ENCODE peak calls at places on chromosomes 7 and 10, in eight cellular contexts. H is fibroblast of lung, V is mucosa of gallbladder, J is dermis microvascular lymphatic vessel endothelial cell, G is NCI-H1694, K is Right ventricle myocardium superior, W is kidney, S is epithelial cell of esophagus. B is an unnamed sample.

GRCh38 chr7:77910124-77910523 is 111.6 kb downstream of the PHTF2 start:
- DNase-seq in H (no peak), V (no peak), J (no peak), G (no peak), K (no peak), W (no peak), S (no peak), B (no peak)

GRCh38 chr10:99661370-99661749 is 2.1 kb downstream of the ENTPD7 start:
- DNase-seq in H (peak; percentile 57), V (no peak), J (peak; percentile 81), G (no peak), K (no peak), W (no peak), S (peak; percentile 97), B (no peak)

GRCh38 chr10:62384447-62385081 is 10.4 kb downstream of the ZNF365 start:
- DNase-seq in H (no peak), V (no peak), J (no peak), G (no peak), K (no peak), W (no peak), S (peak; percentile 54), B (no peak)

GRCh38 chr7:154953006-154953684 is 49.8 kb downstream of the PAXIP1 start:
- DNase-seq in H (peak; percentile 54), V (peak; percentile 43), J (peak; percentile 75), G (no peak), K (peak; percentile 71), W (no peak), S (peak; percentile 63), B (no peak)

GRCh38 chr10:127577878-127578627 is 28.9 kb downstream of the NPS start:
- DNase-seq in H (no peak), V (no peak), J (no peak), G (no peak), K (no peak), W (no peak), S (no peak), B (no peak)

GRCh38 chr10:61097026-61097425 is 153.0 kb upstream of the RHOBTB1 start:
- DNase-seq in H (no peak), V (no peak), J (no peak), G (no peak), K (no peak), W (no peak), S (no peak), B (no peak)

GRCh38 chr7:137771679-137772078 is 75.1 kb downstream of the DGKI start:
- DNase-seq in H (peak; percentile 28), V (no peak), J (no peak), G (no peak), K (no peak), W (no peak), S (no peak), B (no peak)

GRCh38 chr10:102342958-102343357 is 52.5 kb upstream of the NFKB2 start:
- DNase-seq in H (peak; percentile 56), V (no peak), J (peak; percentile 72), G (no peak), K (no peak), W (no peak), S (peak; percentile 85), B (no peak)

GRCh38 chr7:132243463-132243862 is 332.8 kb downstream of the PLXNA4 start:
- DNase-seq in H (peak; percentile 29), V (no peak), J (no peak), G (no peak), K (no peak), W (no peak), S (no peak), B (no peak)

GRCh38 chr10:91462423-91462822 is 52.3 kb downstream of the HECTD2 start:
- DNase-seq in H (peak; percentile 10), V (no peak), J (no peak), G (no peak), K (no peak), W (no peak), S (no peak), B (no peak)

GRCh38 chr10:94085766-94086437 is 92.2 kb downstream of the PLCE1 start:
- DNase-seq in H (no peak), V (no peak), J (no peak), G (no peak), K (no peak), W (no peak), S (no peak), B (no peak)

GRCh38 chr7:22654836-22655235 is 72.2 kb upstream of the IL6 start:
- DNase-seq in H (no peak), V (no peak), J (no peak), G (no peak), K (no peak), W (no peak), S (no peak), B (no peak)

GRCh38 chr7:37182011-37182478 is 266.6 kb downstream of the ELMO1 start:
- DNase-seq in H (peak; percentile 74), V (peak; percentile 72), J (peak; percentile 73), G (peak; percentile 92), K (peak; percentile 84), W (peak; percentile 86), S (peak; percentile 65), B (peak; percentile 72)

GRCh38 chr7:30734497-30734896 is 17.4 kb upstream of the INMT start:
- DNase-seq in H (no peak), V (no peak), J (no peak), G (no peak), K (no peak), W (peak; percentile 39), S (no peak), B (no peak)

GRCh38 chr10:63627881-63628296 is 106.7 kb downstream of the REEP3 start:
- DNase-seq in H (no peak), V (no peak), J (peak; percentile 58), G (no peak), K (no peak), W (no peak), S (no peak), B (no peak)

GRCh38 chr7:159098424-159098786 is 46.3 kb downstream of the VIPR2 start:
- DNase-seq in H (no peak), V (no peak), J (no peak), G (no peak), K (peak; percentile 24), W (peak; percentile 52), S (no peak), B (no peak)

GRCh38 chr7:31311465-31312074 is 29.0 kb downstream of the NEUROD6 start:
- DNase-seq in H (no peak), V (no peak), J (no peak), G (no peak), K (no peak), W (no peak), S (no peak), B (no peak)

GRCh38 chr7:22430457-22430856 is 69.5 kb downstream of the STEAP1B start:
- DNase-seq in H (peak; percentile 9), V (peak; percentile 47), J (no peak), G (no peak), K (no peak), W (no peak), S (peak; percentile 99), B (no peak)

GRCh38 chr10:93413252-93413689 is 68.9 kb downstream of the MYOF start:
- DNase-seq in H (no peak), V (no peak), J (peak; percentile 71), G (no peak), K (no peak), W (no peak), S (peak; percentile 74), B (no peak)

B was measured in left lobe of liver.